ENCODE peak calls at places on chromosomes 1 and 21, in ten cellular contexts. One of them, this sample, is unnamed.
A peak's percentile ranks its signal among the peaks of the same experiment; 100 is the strongest.

GRCh38 chr1:113657556-113658063 is 101.7 kb downstream of the PHTF1 start:
- DNase-seq in HL-60: no peak
- DNase-seq in GM23338: no peak
- DNase-seq in HepG2: no peak
- DNase-seq in suprapubic skin: no peak
- DNase-seq in H1: no peak
- DNase-seq in prostate gland: no peak
- DNase-seq in sigmoid colon: no peak
- DNase-seq in spleen: no peak
- DNase-seq in transverse colon: no peak
- DNase-seq in this sample: no peak

GRCh38 chr1:243271990-243272389 is 16.1 kb downstream of the SDCCAG8 start:
- DNase-seq in HL-60: no peak
- DNase-seq in GM23338: no peak
- DNase-seq in HepG2: no peak
- DNase-seq in suprapubic skin: no peak
- DNase-seq in H1: no peak
- DNase-seq in prostate gland: no peak
- DNase-seq in sigmoid colon: no peak
- DNase-seq in spleen: no peak
- DNase-seq in transverse colon: no peak
- DNase-seq in this sample: no peak

GRCh38 chr21:43845386-43845785 is 19.6 kb upstream of the AGPAT3 start:
- DNase-seq in HL-60: no peak
- DNase-seq in GM23338: no peak
- DNase-seq in HepG2: no peak
- DNase-seq in suprapubic skin: no peak
- DNase-seq in H1: no peak
- DNase-seq in prostate gland: no peak
- DNase-seq in sigmoid colon: no peak
- DNase-seq in spleen: no peak
- DNase-seq in transverse colon: no peak
- DNase-seq in this sample: no peak

GRCh38 chr21:35027558-35028450 is 21.3 kb downstream of the RUNX1 start:
- DNase-seq in HL-60: no peak
- DNase-seq in GM23338: peak; percentile 14
- DNase-seq in HepG2: no peak
- DNase-seq in suprapubic skin: no peak
- DNase-seq in H1: no peak
- DNase-seq in prostate gland: no peak
- DNase-seq in sigmoid colon: no peak
- DNase-seq in spleen: no peak
- DNase-seq in transverse colon: no peak
- DNase-seq in this sample: no peak

GRCh38 chr1:241310451-241310850 is 46.6 kb downstream of the RGS7 start:
- DNase-seq in HL-60: no peak
- DNase-seq in GM23338: no peak
- DNase-seq in HepG2: no peak
- DNase-seq in suprapubic skin: no peak
- DNase-seq in H1: no peak
- DNase-seq in prostate gland: no peak
- DNase-seq in sigmoid colon: no peak
- DNase-seq in spleen: no peak
- DNase-seq in transverse colon: no peak
- DNase-seq in this sample: no peak

GRCh38 chr1:63730211-63730610 is 43.6 kb upstream of the ROR1 start:
- DNase-seq in HL-60: no peak
- DNase-seq in GM23338: peak; percentile 74
- DNase-seq in HepG2: no peak
- DNase-seq in suprapubic skin: no peak
- DNase-seq in H1: no peak
- DNase-seq in prostate gland: no peak
- DNase-seq in sigmoid colon: no peak
- DNase-seq in spleen: no peak
- DNase-seq in transverse colon: no peak
- DNase-seq in this sample: no peak

GRCh38 chr1:6554907-6555778 is at the start of gene TAS1R1:
- DNase-seq in HL-60: no peak
- DNase-seq in GM23338: no peak
- DNase-seq in HepG2: no peak
- DNase-seq in suprapubic skin: no peak
- DNase-seq in H1: no peak
- DNase-seq in prostate gland: peak; percentile 9
- DNase-seq in sigmoid colon: peak; percentile 87
- DNase-seq in spleen: peak; percentile 81
- DNase-seq in transverse colon: peak; percentile 20
- DNase-seq in this sample: peak; percentile 76

GRCh38 chr1:183048087-183049085 is 25.2 kb downstream of the LAMC1 start:
- DNase-seq in HL-60: no peak
- DNase-seq in GM23338: no peak
- DNase-seq in HepG2: no peak
- DNase-seq in suprapubic skin: no peak
- DNase-seq in H1: no peak
- DNase-seq in prostate gland: no peak
- DNase-seq in sigmoid colon: no peak
- DNase-seq in spleen: no peak
- DNase-seq in transverse colon: no peak
- DNase-seq in this sample: no peak

GRCh38 chr1:97870574-97870973 is 50.3 kb downstream of the DPYD start:
- DNase-seq in HL-60: no peak
- DNase-seq in GM23338: peak; percentile 3
- DNase-seq in HepG2: no peak
- DNase-seq in suprapubic skin: no peak
- DNase-seq in H1: no peak
- DNase-seq in prostate gland: no peak
- DNase-seq in sigmoid colon: no peak
- DNase-seq in spleen: no peak
- DNase-seq in transverse colon: no peak
- DNase-seq in this sample: no peak

GRCh38 chr1:43861337-43861736 is 72.3 kb upstream of the ARTN start:
- DNase-seq in HL-60: no peak
- DNase-seq in GM23338: no peak
- DNase-seq in HepG2: no peak
- DNase-seq in suprapubic skin: no peak
- DNase-seq in H1: no peak
- DNase-seq in prostate gland: no peak
- DNase-seq in sigmoid colon: no peak
- DNase-seq in spleen: no peak
- DNase-seq in transverse colon: no peak
- DNase-seq in this sample: no peak

GRCh38 chr1:28160677-28161328 is 15.7 kb downstream of the PTAFR start:
- DNase-seq in HL-60: no peak
- DNase-seq in GM23338: no peak
- DNase-seq in HepG2: no peak
- DNase-seq in suprapubic skin: no peak
- DNase-seq in H1: no peak
- DNase-seq in prostate gland: no peak
- DNase-seq in sigmoid colon: no peak
- DNase-seq in spleen: peak; percentile 49
- DNase-seq in transverse colon: peak; percentile 46
- DNase-seq in this sample: no peak

GRCh38 chr1:80250573-80251168 is 1244.1 kb upstream of the ADGRL4 start:
- DNase-seq in HL-60: no peak
- DNase-seq in GM23338: no peak
- DNase-seq in HepG2: no peak
- DNase-seq in suprapubic skin: no peak
- DNase-seq in H1: no peak
- DNase-seq in prostate gland: no peak
- DNase-seq in sigmoid colon: no peak
- DNase-seq in spleen: no peak
- DNase-seq in transverse colon: no peak
- DNase-seq in this sample: no peak

GRCh38 chr1:36175137-36176095 is 19.5 kb downstream of the MAP7D1 start:
- DNase-seq in HL-60: no peak
- DNase-seq in GM23338: peak; percentile 58
- DNase-seq in HepG2: no peak
- DNase-seq in suprapubic skin: no peak
- DNase-seq in H1: no peak
- DNase-seq in prostate gland: no peak
- DNase-seq in sigmoid colon: peak; percentile 81
- DNase-seq in spleen: no peak
- DNase-seq in transverse colon: peak; percentile 66
- DNase-seq in this sample: peak; percentile 35

GRCh38 chr1:16180291-16180824 is 24.5 kb upstream of the EPHA2 start:
- DNase-seq in HL-60: no peak
- DNase-seq in GM23338: no peak
- DNase-seq in HepG2: no peak
- DNase-seq in suprapubic skin: no peak
- DNase-seq in H1: no peak
- DNase-seq in prostate gland: no peak
- DNase-seq in sigmoid colon: no peak
- DNase-seq in spleen: no peak
- DNase-seq in transverse colon: no peak
- DNase-seq in this sample: no peak

GRCh38 chr1:71343686-71344416 is 263.0 kb upstream of the ZRANB2 start:
- DNase-seq in HL-60: no peak
- DNase-seq in GM23338: peak; percentile 43
- DNase-seq in HepG2: no peak
- DNase-seq in suprapubic skin: no peak
- DNase-seq in H1: no peak
- DNase-seq in prostate gland: no peak
- DNase-seq in sigmoid colon: no peak
- DNase-seq in spleen: no peak
- DNase-seq in transverse colon: no peak
- DNase-seq in this sample: no peak
- TF ChIP-seq POLR2AphosphoS5 in HL-60: no peak
- TF ChIP-seq POLR2AphosphoS5 in GM23338: no peak
- TF ChIP-seq POLR2AphosphoS5 in HepG2: no peak
- TF ChIP-seq POLR2AphosphoS5 in suprapubic skin: no peak
- TF ChIP-seq POLR2AphosphoS5 in H1: no peak
- TF ChIP-seq POLR2AphosphoS5 in prostate gland: no peak
- TF ChIP-seq POLR2AphosphoS5 in sigmoid colon: no peak
- TF ChIP-seq POLR2AphosphoS5 in spleen: no peak
- TF ChIP-seq POLR2AphosphoS5 in transverse colon: no peak
- TF ChIP-seq POLR2AphosphoS5 in this sample: no peak

GRCh38 chr21:45875416-45875760 is 106.2 kb upstream of the COL6A1 start:
- DNase-seq in HL-60: no peak
- DNase-seq in GM23338: no peak
- DNase-seq in HepG2: no peak
- DNase-seq in suprapubic skin: no peak
- DNase-seq in H1: no peak
- DNase-seq in prostate gland: no peak
- DNase-seq in sigmoid colon: no peak
- DNase-seq in spleen: peak; percentile 37
- DNase-seq in transverse colon: no peak
- DNase-seq in this sample: no peak

GRCh38 chr21:45873418-45873817 is 108.2 kb upstream of the COL6A1 start:
- DNase-seq in HL-60: no peak
- DNase-seq in GM23338: no peak
- DNase-seq in HepG2: no peak
- DNase-seq in suprapubic skin: no peak
- DNase-seq in H1: no peak
- DNase-seq in prostate gland: no peak
- DNase-seq in sigmoid colon: peak; percentile 34
- DNase-seq in spleen: no peak
- DNase-seq in transverse colon: no peak
- DNase-seq in this sample: no peak

GRCh38 chr21:45875881-45876280 is 105.7 kb upstream of the COL6A1 start:
- DNase-seq in HL-60: no peak
- DNase-seq in GM23338: no peak
- DNase-seq in HepG2: no peak
- DNase-seq in suprapubic skin: no peak
- DNase-seq in H1: no peak
- DNase-seq in prostate gland: no peak
- DNase-seq in sigmoid colon: peak; percentile 55
- DNase-seq in spleen: peak; percentile 37
- DNase-seq in transverse colon: no peak
- DNase-seq in this sample: no peak

GRCh38 chr21:45873866-45874265 is 107.7 kb upstream of the COL6A1 start:
- DNase-seq in HL-60: no peak
- DNase-seq in GM23338: no peak
- DNase-seq in HepG2: no peak
- DNase-seq in suprapubic skin: peak; percentile 70
- DNase-seq in H1: no peak
- DNase-seq in prostate gland: no peak
- DNase-seq in sigmoid colon: peak; percentile 43
- DNase-seq in spleen: no peak
- DNase-seq in transverse colon: no peak
- DNase-seq in this sample: no peak

DNA sequence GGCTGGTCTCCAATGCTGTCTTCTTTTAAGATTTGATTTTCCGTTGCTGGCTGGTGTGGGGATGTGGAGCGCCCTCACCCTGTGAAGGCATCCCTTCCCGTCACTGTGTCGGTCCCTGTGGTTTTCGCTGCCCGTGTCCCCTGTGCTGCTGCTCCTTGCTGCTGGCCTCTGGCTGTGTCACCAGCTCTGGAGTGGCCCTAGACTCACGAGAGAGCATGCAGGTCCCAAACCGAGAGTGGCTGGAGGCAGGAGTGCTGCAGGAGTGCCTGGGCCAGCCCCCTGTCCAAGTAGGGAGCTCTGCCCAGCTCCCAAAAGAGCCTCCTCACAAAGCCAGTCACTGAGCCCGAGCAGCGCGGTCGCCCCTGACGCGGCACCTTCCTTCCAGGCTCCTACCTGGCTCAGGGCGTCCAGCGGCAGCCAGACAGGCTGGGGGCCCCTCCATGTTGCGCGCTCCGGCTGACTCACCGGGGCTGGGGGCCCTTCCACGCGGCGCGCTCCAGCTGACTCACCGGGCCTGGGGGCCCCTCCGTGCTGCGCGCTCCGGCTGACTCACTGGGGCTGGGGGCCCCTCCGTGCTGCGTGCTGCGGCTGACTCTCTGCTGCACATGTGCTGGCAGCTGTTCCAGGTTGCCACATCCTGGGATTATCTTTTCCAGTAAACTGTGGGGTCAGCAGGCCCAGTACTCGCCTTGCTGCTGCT is 106.7 kb upstream of the COL6A1 start:
- DNase-seq in HL-60: no peak
- DNase-seq in GM23338: no peak
- DNase-seq in HepG2: peak; percentile 9
- DNase-seq in suprapubic skin: no peak
- DNase-seq in H1: no peak
- DNase-seq in prostate gland: no peak
- DNase-seq in sigmoid colon: peak; percentile 91
- DNase-seq in spleen: peak; percentile 56
- DNase-seq in transverse colon: peak; percentile 57
- DNase-seq in this sample: peak; percentile 50
- H3K4me3 ChIP-seq in HL-60: no peak overlapping the region
- H3K4me3 ChIP-seq in GM23338: no peak overlapping the region
- H3K4me3 ChIP-seq in HepG2: no peak overlapping the region
- H3K4me3 ChIP-seq in suprapubic skin: peak overlapping the region; percentile 5
- H3K4me3 ChIP-seq in H1: no peak overlapping the region
- H3K4me3 ChIP-seq in prostate gland: no peak overlapping the region
- H3K4me3 ChIP-seq in sigmoid colon: no peak overlapping the region
- H3K4me3 ChIP-seq in spleen: no peak overlapping the region
- H3K4me3 ChIP-seq in transverse colon: no peak overlapping the region
- H3K4me3 ChIP-seq in this sample: peak overlapping the region; percentile 4

GRCh38 chr1:54120698-54121481 is 31.9 kb downstream of the CDCP2 start:
- DNase-seq in HL-60: no peak
- DNase-seq in GM23338: no peak
- DNase-seq in HepG2: no peak
- DNase-seq in suprapubic skin: no peak
- DNase-seq in H1: no peak
- DNase-seq in prostate gland: no peak
- DNase-seq in sigmoid colon: no peak
- DNase-seq in spleen: peak; percentile 47
- DNase-seq in transverse colon: no peak
- DNase-seq in this sample: no peak
- TF ChIP-seq POLR2AphosphoS5 in HL-60: no peak
- TF ChIP-seq POLR2AphosphoS5 in GM23338: no peak
- TF ChIP-seq POLR2AphosphoS5 in HepG2: no peak
- TF ChIP-seq POLR2AphosphoS5 in suprapubic skin: no peak
- TF ChIP-seq POLR2AphosphoS5 in H1: no peak
- TF ChIP-seq POLR2AphosphoS5 in prostate gland: no peak
- TF ChIP-seq POLR2AphosphoS5 in sigmoid colon: no peak
- TF ChIP-seq POLR2AphosphoS5 in spleen: no peak
- TF ChIP-seq POLR2AphosphoS5 in transverse colon: no peak
- TF ChIP-seq POLR2AphosphoS5 in this sample: no peak

GRCh38 chr1:234531181-234532132 is 52.5 kb upstream of the TARBP1 start:
- DNase-seq in HL-60: no peak
- DNase-seq in GM23338: peak; percentile 42
- DNase-seq in HepG2: no peak
- DNase-seq in suprapubic skin: peak; percentile 89
- DNase-seq in H1: no peak
- DNase-seq in prostate gland: peak; percentile 69
- DNase-seq in sigmoid colon: peak; percentile 92
- DNase-seq in spleen: peak; percentile 74
- DNase-seq in transverse colon: peak; percentile 44
- DNase-seq in this sample: peak; percentile 62
- H3K4me3 ChIP-seq in HL-60: no peak overlapping the region
- H3K4me3 ChIP-seq in GM23338: no peak overlapping the region
- H3K4me3 ChIP-seq in HepG2: no peak overlapping the region
- H3K4me3 ChIP-seq in suprapubic skin: peak overlapping the region; percentile 30
- H3K4me3 ChIP-seq in H1: no peak overlapping the region
- H3K4me3 ChIP-seq in prostate gland: peak overlapping the region; percentile 3
- H3K4me3 ChIP-seq in sigmoid colon: no peak overlapping the region
- H3K4me3 ChIP-seq in spleen: no peak overlapping the region
- H3K4me3 ChIP-seq in transverse colon: no peak overlapping the region
- H3K4me3 ChIP-seq in this sample: no peak overlapping the region

This sample was measured in stomach.